ENCODE peak calls at places on chromosomes 7 and 10, in eight cellular contexts. Z is Peyer's patch, N is epithelial cell of proximal tubule, G is HFFc6, F is HL-60, B is bronchial epithelial cell, Y is uterus, C is AG10803. X is an unnamed sample.

GRCh38 chr7:120858299-120858636 is 324 bp upstream of the TSPAN12 start:
- DNase-seq in B (no peak), Y (no peak), C (no peak), F (no peak), N (no peak), G (no peak), Z (no peak), X (no peak)

GRCh38 chr7:37425504-37425903 is 23.2 kb downstream of the ELMO1 start:
- DNase-seq in N (no peak), G (no peak), B (no peak), F (peak), C (no peak), Z (no peak), Y (no peak), X (no peak)

GRCh38 chr10:7913122-7913872 is 95.0 kb downstream of the TAF3 start:
- DNase-seq in G (no peak), C (no peak), Z (no peak), Y (no peak), B (no peak), F (no peak), N (no peak), X (no peak)

GRCh38 chr10:97039538-97040247 is 146.1 kb downstream of the SLIT1 start:
- DNase-seq in F (peak), N (no peak), Y (no peak), G (no peak), B (no peak), Z (no peak), C (no peak), X (no peak)

GRCh38 chr10:48384699-48384982 is 78.2 kb downstream of the MAPK8 start:
- DNase-seq in B (no peak), Y (no peak), C (no peak), G (no peak), N (no peak), F (no peak), Z (no peak), X (no peak)

GRCh38 chr7:90797596-90797995 is 201.5 kb downstream of the CDK14 start:
- DNase-seq in N (no peak), Y (no peak), F (no peak), B (peak), G (no peak), C (no peak), Z (no peak), X (no peak)

GRCh38 chr7:112007185-112007584 is 199.0 kb downstream of the DOCK4 start:
- DNase-seq in Y (no peak), C (no peak), Z (no peak), G (no peak), F (no peak), B (no peak), N (no peak), X (no peak)

GRCh38 chr7:91082854-91083495 is 181.3 kb upstream of the FZD1 start:
- DNase-seq in Z (no peak), Y (no peak), C (peak), G (peak), N (no peak), B (peak), F (no peak), X (no peak)

GRCh38 chr10:100897976-100898375 is 14.8 kb upstream of the SLF2 start:
- DNase-seq in Y (no peak), G (no peak), C (no peak), N (no peak), F (no peak), Z (no peak), B (no peak), X (no peak)

GRCh38 chr10:71999360-72000072 is 35.3 kb downstream of the CHST3 start:
- DNase-seq in Z (no peak), B (no peak), C (peak), N (no peak), Y (peak), F (no peak), G (peak), X (no peak)

GRCh38 chr7:132655071-132655761 is 78.9 kb upstream of the PLXNA4 start:
- DNase-seq in G (no peak), F (peak), C (peak), B (no peak), Z (peak), Y (peak), N (no peak), X (no peak)

GRCh38 chr10:19848226-19848950 is 32.2 kb downstream of the PLXDC2 start:
- DNase-seq in Y (no peak), F (no peak), G (no peak), N (no peak), Z (no peak), B (no peak), C (peak), X (no peak)

GRCh38 chr7:148483941-148484340 is 106.6 kb upstream of the C7orf33 start:
- DNase-seq in B (no peak), F (no peak), C (no peak), Z (no peak), Y (no peak), G (no peak), N (no peak), X (no peak)

GRCh38 chr7:148486937-148487336 is 103.6 kb upstream of the C7orf33 start:
- DNase-seq in Y (no peak), G (no peak), F (no peak), Z (no peak), C (no peak), N (no peak), B (no peak), X (no peak)

GRCh38 chr7:148483515-148483914 is 107.1 kb upstream of the C7orf33 start:
- DNase-seq in Y (no peak), N (no peak), Z (no peak), B (no peak), F (no peak), C (no peak), G (no peak), X (no peak)

GRCh38 chr7:148484486-148484885 is 106.1 kb upstream of the C7orf33 start:
- DNase-seq in Y (no peak), G (no peak), N (no peak), C (no peak), B (no peak), F (no peak), Z (no peak), X (no peak)

DNA sequence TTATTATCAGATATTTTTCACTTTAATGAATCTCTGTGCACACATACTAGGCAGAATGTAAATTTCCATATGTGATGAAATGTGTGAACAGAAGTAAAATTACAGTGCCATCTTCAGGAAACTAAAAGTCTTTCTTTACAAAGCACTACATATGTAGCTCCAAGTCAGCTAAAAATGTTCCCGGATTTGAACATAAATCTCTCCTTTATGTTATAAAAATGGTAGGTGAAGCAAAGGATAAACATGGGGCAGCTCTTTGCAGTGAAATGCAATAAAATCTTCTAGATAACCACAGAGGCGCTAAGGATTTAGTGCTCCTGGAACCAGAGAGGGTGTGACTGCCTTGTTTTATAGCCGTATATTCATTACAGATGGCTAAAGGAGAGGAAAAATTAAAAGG is 104.9 kb upstream of the C7orf33 start:
- DNase-seq in C (no peak), B (peak), N (no peak), F (no peak), Z (no peak), Y (no peak), G (no peak), X (no peak)
- TF ChIP-seq CTCF in C (no peak), B (peak), N (no peak), F (no peak), Z (peak), Y (no peak), G (no peak), X (no peak)

GRCh38 chr10:47062801-47063200 is 151.6 kb downstream of the PTPN20 start:
- DNase-seq in G (no peak), N (no peak), C (peak), Y (no peak), B (peak), Z (no peak), F (no peak), X (no peak)
- TF ChIP-seq CTCF in G (peak), N (peak), C (peak), Y (no peak), B (peak), Z (no peak), F (no peak), X (no peak)

GRCh38 chr7:45108863-45109262 is 2.6 kb downstream of the TBRG4 start:
- DNase-seq in B (no peak), G (no peak), F (no peak), Y (no peak), C (no peak), N (no peak), Z (no peak), X (no peak)

GRCh38 chr7:45112648-45113047 is 1.2 kb upstream of the TBRG4 start:
- DNase-seq in N (no peak), F (no peak), Z (no peak), Y (no peak), C (peak), B (no peak), G (peak), X (no peak)

GRCh38 chr7:45116048-45116447 is 4.6 kb upstream of the TBRG4 start:
- DNase-seq in G (no peak), N (no peak), F (no peak), Z (no peak), Y (no peak), B (no peak), C (no peak), X (no peak)

GRCh38 chr7:45107356-45107755 is 4.1 kb downstream of the TBRG4 start:
- DNase-seq in B (no peak), F (no peak), N (no peak), G (no peak), C (no peak), Y (no peak), Z (no peak), X (no peak)

DNA sequence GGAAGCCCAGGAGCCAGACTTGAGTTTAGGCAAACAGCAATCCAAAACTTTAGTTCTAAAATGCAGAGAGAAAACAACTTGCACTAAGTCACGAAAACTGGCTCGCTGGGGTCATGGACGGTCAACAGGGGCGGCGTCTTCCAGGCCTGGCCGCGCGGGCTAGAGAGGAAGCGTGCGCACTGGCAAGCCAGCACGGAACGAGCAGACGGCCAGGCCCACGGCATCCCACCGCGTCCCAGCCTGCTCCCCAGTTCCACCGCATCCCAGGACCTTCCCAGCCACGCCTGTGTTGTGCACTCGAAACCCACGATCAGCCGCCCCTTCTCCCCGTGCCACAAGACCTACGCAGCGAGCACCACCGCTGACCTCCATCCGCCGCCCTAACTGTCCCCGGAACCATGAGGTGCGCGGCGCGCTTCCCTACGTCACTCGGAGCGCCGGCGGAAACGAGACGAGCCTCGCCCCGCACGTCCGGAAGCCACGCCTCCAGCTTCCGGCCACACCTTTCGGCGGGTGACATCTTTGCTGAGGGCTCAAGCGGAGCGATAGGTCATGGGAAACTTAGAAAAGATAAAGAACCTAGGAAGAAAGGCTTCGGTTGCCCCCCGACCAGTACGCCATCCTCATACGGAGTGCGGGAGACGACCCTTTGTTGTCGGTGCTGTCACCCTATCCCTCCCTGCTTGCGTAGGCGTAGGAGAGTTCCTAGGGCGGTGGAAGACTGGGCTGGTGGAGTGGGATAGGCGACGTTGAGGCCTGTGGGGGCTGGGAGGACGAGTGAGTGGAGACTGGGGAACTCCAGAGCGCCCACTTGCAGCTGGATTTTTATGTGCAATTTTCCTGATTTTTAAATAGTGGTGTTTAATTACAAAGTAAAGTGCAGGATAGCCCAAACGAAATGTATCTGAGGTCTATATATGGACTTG is at the start of gene TBRG4:
- DNase-seq in B (peak), F (peak), G (peak), Z (peak), C (peak), N (peak), Y (peak), X (no peak)
- TF ChIP-seq CTCF in B (peak), F (peak), G (peak), Z (peak), C (peak), N (peak), Y (no peak), X (peak)

DNA sequence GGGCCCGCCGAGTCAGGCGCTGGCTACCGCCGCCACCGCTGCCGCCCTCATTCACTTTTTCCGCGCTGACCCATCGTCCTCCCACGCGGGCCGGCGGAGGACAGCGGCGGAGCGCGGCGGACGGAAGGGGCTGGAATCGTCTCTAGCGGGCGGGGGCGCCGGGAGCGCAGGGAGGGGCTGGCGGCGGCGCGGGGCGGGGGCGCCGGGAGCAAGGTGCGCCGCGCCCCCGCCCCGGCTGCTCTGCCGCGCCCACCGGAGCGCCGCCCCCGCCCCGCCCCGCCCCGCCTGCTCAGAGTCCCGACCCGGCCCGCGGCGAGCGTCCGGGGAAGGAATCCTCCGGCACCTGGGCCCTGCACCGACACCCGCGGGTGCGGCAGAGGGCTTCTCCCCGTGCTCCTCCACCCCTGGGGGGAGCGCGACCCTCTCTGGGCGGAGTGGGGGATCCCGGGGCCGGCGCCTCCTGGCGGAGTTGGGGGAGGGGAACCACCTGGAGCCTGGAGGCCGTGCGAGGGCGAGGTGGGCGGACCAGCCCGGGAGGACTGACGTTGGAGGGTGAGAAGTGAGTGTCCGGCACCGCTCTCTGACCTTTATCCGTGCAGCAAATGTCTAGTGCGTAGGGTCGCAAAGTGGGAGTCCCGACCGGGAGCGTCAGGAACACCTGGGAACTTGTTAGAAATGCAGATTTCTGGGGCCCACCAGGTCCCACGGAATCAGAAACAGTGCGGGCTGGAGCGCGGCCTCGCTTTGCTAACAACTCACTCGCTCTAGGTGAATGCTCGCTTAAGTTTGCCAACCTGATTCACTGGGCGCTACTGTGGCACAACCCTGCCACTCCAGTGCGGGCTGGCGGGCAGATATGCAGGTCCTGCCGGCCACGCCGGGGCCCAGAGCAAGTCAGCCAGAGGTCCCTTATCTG is at the start of gene COBL:
- DNase-seq in G (no peak), Z (no peak), F (no peak), N (no peak), Y (no peak), B (no peak), C (no peak), X (no peak)
- TF ChIP-seq CTCF in G (no peak), Z (no peak), F (no peak), N (no peak), Y (no peak), B (no peak), C (no peak), X (no peak)

GRCh38 chr10:67288688-67289410 is 363.0 kb downstream of the LRRTM3 start:
- DNase-seq in F (no peak), B (no peak), G (no peak), Y (no peak), Z (no peak), N (no peak), C (no peak), X (no peak)

GRCh38 chr10:67280405-67280804 is 354.6 kb downstream of the LRRTM3 start:
- DNase-seq in G (no peak), Y (no peak), B (no peak), Z (no peak), F (no peak), C (no peak), N (no peak), X (no peak)

GRCh38 chr10:67282871-67283270 is 357.0 kb downstream of the LRRTM3 start:
- DNase-seq in Z (no peak), G (no peak), B (no peak), N (no peak), F (no peak), Y (no peak), C (no peak), X (no peak)

DNA sequence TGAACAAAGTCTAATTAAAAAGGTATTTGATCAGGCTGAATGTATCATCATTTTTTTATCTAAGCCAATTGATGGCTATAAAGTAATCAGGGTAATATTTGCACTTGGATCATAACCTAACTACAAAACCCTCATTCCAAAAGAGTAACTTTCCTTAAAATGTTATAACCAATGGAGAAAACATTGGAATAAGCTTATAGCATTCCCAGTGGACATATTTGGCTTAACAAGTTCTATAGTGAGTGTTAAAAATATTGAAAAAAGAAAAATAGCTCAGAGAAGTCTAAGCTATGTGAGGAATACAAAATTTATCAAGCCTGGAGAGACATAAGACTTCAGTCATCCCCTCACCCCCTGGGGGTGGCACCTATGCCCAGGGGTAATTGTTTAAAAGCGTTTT is 358.8 kb downstream of the LRRTM3 start:
- DNase-seq in B (no peak), C (no peak), Z (no peak), Y (no peak), G (no peak), F (no peak), N (no peak), X (no peak)
- TF ChIP-seq CTCF in B (no peak), C (no peak), Z (no peak), Y (no peak), G (no peak), F (no peak), N (no peak), X (no peak)

DNA sequence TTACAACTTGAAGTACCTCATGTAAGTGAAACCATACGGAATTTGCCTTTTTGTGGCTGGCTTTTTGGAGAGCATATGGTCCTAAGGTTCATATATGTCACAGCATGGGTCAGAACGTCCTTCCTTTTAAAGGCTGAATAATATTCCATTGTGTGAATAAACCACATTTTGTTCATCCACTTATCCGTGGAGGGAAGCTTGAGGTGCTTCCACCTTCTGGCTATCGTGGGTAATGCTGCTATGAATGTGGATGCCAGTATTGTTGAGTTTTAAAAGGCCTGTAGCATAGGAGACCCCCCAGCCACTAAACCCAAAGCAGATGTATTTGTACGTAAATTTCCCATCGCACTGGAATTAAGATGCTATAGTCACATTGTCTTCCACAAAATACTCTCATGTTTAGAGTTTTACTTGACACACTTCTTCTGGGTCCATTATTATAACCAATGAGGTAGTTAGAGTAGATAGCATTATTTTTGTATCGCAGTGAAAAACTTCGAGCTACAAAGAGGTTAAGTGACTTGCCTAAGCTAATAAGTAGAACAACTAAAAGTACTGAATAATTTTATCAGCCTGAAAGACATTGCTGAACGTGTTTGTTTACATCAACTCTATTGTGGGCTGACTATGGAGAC is 182.9 kb upstream of the CTBP2 start:
- DNase-seq in B (peak), N (no peak), Z (no peak), C (peak), Y (no peak), F (peak), G (peak), X (no peak)
- TF ChIP-seq CTCF in B (peak), N (peak), Z (peak), C (peak), Y (no peak), F (peak), G (peak), X (no peak)

GRCh38 chr10:15461353-15462108 is 90.4 kb upstream of the FAM171A1 start:
- DNase-seq in N (no peak), Z (no peak), G (peak), C (peak), F (no peak), B (peak), Y (peak), X (no peak)
- TF ChIP-seq CTCF in N (peak), Z (peak), G (peak), C (peak), F (no peak), B (no peak), Y (no peak), X (no peak)